ENCODE peak calls at places on chromosomes 7 and 10, in seven cellular contexts. Q is SK-N-SH, M is foreskin fibroblast, R is spleen, F is bronchial epithelial cell, S is kidney epithelial cell, I is fibroblast of lung. O is an unnamed sample.

GRCh38 chr7:47734949-47735291 is 153.0 kb upstream of the TNS3 start:
- DNase-seq in Q (no peak), M (no peak), R (no peak), F (no peak), S (no peak), I (no peak), O (no peak)

GRCh38 chr7:23687011-23687410 is 7.0 kb downstream of the FAM221A start:
- DNase-seq in Q (no peak), M (no peak), R (no peak), F (peak; percentile 21), S (no peak), I (no peak), O (no peak)

GRCh38 chr7:123916240-123916724 is 8.8 kb upstream of the SPAM1 start:
- DNase-seq in Q (peak; percentile 47), M (no peak), R (no peak), F (peak; percentile 51), S (peak; percentile 25), I (peak; percentile 35), O (peak; percentile 12)

GRCh38 chr10:66565999-66566398 is 359.8 kb upstream of the LRRTM3 start:
- DNase-seq in Q (no peak), M (no peak), R (no peak), F (no peak), S (no peak), I (no peak), O (no peak)

GRCh38 chr7:159000859-159001435 is 143.7 kb downstream of the VIPR2 start:
- DNase-seq in Q (no peak), M (no peak), R (no peak), F (no peak), S (no peak), I (no peak), O (no peak)

GRCh38 chr10:113386005-113386404 is 166.8 kb upstream of the HABP2 start:
- DNase-seq in Q (no peak), M (peak; percentile 56), R (no peak), F (peak; percentile 56), S (no peak), I (peak; percentile 50), O (no peak)

GRCh38 chr7:93717217-93717900 is 142.8 kb upstream of the CALCR start:
- DNase-seq in Q (no peak), M (peak; percentile 13), R (no peak), F (peak; percentile 90), S (no peak), I (peak; percentile 3), O (peak; percentile 24)

GRCh38 chr10:64394744-64395143 is 873.5 kb downstream of the REEP3 start:
- DNase-seq in Q (no peak), M (no peak), R (no peak), F (no peak), S (no peak), I (peak; percentile 35), O (peak; percentile 51)

GRCh38 chr10:86117051-86117450 is 249.5 kb downstream of the GRID1 start:
- DNase-seq in Q (no peak), M (no peak), R (no peak), F (no peak), S (no peak), I (no peak), O (no peak)

GRCh38 chr10:88555190-88555894 is 27.8 kb downstream of the RNLS start:
- DNase-seq in Q (no peak), M (peak; percentile 16), R (no peak), F (peak; percentile 43), S (no peak), I (peak; percentile 22), O (no peak)

GRCh38 chr10:70744617-70745138 is 40.5 kb downstream of the TBATA start:
- DNase-seq in Q (no peak), M (no peak), R (peak; percentile 15), F (no peak), S (no peak), I (no peak), O (no peak)

GRCh38 chr7:33921216-33921938 is 16.0 kb downstream of the BMPER start:
- DNase-seq in Q (no peak), M (peak; percentile 79), R (no peak), F (no peak), S (no peak), I (peak; percentile 87), O (peak; percentile 15)

GRCh38 chr10:63268139-63268797 is 135.1 kb downstream of the NRBF2 start:
- DNase-seq in Q (no peak), M (no peak), R (no peak), F (peak; percentile 39), S (no peak), I (no peak), O (peak; percentile 64)

GRCh38 chr7:14936530-14936929 is 34.0 kb upstream of the DGKB start:
- DNase-seq in Q (no peak), M (no peak), R (no peak), F (peak; percentile 7), S (peak; percentile 85), I (peak; percentile 30), O (peak; percentile 59)

GRCh38 chr7:100122067-100122466 is 2.6 kb downstream of the CNPY4 start:
- DNase-seq in Q (no peak), M (no peak), R (no peak), F (no peak), S (no peak), I (no peak), O (no peak)

GRCh38 chr10:86632009-86632800 is 22.1 kb upstream of the OPN4 start:
- DNase-seq in Q (no peak), M (no peak), R (no peak), F (no peak), S (no peak), I (peak; percentile 20), O (no peak)

GRCh38 chr7:137243741-137244140 is 99.8 kb downstream of the PTN start:
- DNase-seq in Q (no peak), M (no peak), R (no peak), F (no peak), S (no peak), I (no peak), O (peak; percentile 52)

GRCh38 chr10:6212806-6213205 is 10.1 kb downstream of the PFKFB3 start:
- DNase-seq in Q (no peak), M (no peak), R (no peak), F (no peak), S (no peak), I (no peak), O (no peak)

GRCh38 chr7:67625257-67625713 is 628.7 kb downstream of the TYW1 start:
- DNase-seq in Q (peak; percentile 86), M (peak; percentile 1), R (peak; percentile 79), F (peak; percentile 2), S (peak; percentile 5), I (peak; percentile 61), O (peak; percentile 35)

GRCh38 chr7:143929224-143929920 is 5.7 kb upstream of the OR2F2 start:
- DNase-seq in Q (no peak), M (peak; percentile 18), R (no peak), F (peak; percentile 29), S (no peak), I (no peak), O (no peak)

DNA sequence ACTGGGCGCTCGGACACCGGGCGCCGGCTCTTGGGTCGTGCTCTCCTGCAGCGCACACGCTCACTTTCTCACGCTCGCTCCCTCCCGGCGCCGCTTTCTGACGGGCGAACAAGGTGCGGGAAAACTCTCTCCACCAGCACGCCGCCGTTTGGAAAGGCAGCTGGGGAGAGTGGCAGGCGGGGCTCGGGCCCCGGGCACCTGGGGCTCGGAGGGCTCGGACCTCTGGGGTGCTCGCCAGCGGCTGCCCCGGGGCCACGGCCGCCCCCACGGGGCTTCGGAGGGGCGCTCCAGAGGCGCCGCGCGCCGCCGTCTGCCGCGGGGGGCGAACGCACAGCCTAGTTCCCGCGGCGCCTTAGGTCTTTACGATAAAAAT is 391 bp upstream of the EPC1 start:
- DNase-seq in Q (no peak), M (no peak), R (no peak), F (no peak), S (no peak), I (no peak), O (no peak)
- TF ChIP-seq CTCF in Q (no peak), M (no peak), R (no peak), F (no peak), S (no peak), I (no peak), O (no peak)

GRCh38 chr10:126387041-126387908 is 1.0 kb downstream of the ADAM12 start:
- DNase-seq in Q (peak; percentile 80), M (peak; percentile 66), R (no peak), F (peak; percentile 50), S (no peak), I (peak; percentile 77), O (peak; percentile 91)
- H3K4me3 ChIP-seq in Q (peak overlapping the region; percentile 71), M (peak overlapping the region; percentile 67), R (peak overlapping the region; percentile 61), F (peak overlapping the region; percentile 47), S (peak overlapping the region; percentile 56), I (peak overlapping the region; percentile 38), O (peak overlapping the region; percentile 81)

DNA sequence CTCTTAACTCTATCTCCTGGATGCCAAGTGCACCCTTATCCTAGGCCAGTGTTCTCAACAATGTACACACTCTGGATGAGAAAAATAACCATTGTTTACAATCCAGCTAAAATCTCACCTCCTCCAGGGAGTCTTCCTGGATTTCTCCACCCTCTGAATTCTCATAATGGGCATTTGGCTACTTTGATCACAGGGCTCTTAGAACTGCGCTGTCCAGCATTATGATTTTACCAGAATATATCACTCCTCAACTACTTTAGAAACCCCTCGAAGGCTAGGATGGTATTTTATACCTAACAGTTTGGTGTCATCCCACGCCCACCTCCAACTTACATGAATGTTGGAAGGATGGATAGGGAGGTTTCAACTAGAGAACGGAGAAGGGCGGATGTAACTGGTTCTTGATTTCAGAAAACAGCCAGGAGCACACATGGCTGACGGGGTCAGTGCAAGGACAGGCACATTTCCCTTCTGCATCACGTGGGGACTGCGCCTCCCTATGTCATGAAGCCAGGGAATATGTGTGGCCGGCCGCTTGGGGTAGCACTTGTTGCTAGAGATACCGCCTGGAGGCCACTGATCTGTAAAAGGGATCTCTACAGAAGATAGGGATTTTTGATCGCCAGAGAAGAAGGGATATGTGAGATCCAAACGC is 1.2 kb upstream of the ATP6V0E2 start:
- DNase-seq in Q (peak; percentile 96), M (peak; percentile 85), R (no peak), F (peak; percentile 48), S (peak; percentile 37), I (peak; percentile 85), O (peak; percentile 83)
- TF ChIP-seq CTCF in Q (peak; percentile 47), M (peak; percentile 26), R (no peak), F (peak; percentile 16), S (peak; percentile 24), I (peak; percentile 25), O (peak; percentile 30)

GRCh38 chr10:131979336-131979735 is 2.4 kb downstream of the BNIP3 start:
- DNase-seq in Q (no peak), M (no peak), R (peak; percentile 65), F (no peak), S (no peak), I (no peak), O (no peak)

GRCh38 chr10:131980757-131981428 is 830 bp downstream of the BNIP3 start:
- DNase-seq in Q (peak; percentile 68), M (no peak), R (peak; percentile 83), F (no peak), S (no peak), I (no peak), O (no peak)

GRCh38 chr10:131981429-131982184 is at the start of gene BNIP3:
- DNase-seq in Q (peak; percentile 100), M (peak; percentile 97), R (peak; percentile 97), F (peak; percentile 74), S (peak; percentile 66), I (peak; percentile 94), O (peak; percentile 94)

GRCh38 chr10:131979821-131980270 is 1.9 kb downstream of the BNIP3 start:
- DNase-seq in Q (peak; percentile 56), M (no peak), R (peak; percentile 78), F (no peak), S (no peak), I (peak; percentile 46), O (peak; percentile 25)

DNA sequence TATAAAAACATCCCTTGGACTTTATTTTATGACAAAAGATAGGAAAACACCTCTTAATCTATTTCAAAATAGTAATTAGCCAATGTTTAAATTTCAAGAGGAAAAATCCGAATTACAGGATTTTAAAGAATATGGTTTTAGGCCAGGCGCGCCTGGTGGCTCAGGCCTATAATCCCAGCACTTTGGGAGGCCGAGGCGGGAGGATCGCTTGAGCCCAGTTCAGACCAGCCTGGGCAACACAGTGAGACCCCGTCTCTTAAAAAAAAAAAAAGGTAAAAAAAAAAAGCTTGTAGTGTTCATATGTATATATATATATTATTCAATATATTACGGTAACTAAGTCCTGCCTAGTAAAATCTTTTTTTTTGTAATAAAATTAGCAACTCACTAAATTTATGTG is 1.4 kb downstream of the BNIP3 start:
- DNase-seq in Q (no peak), M (no peak), R (peak; percentile 25), F (no peak), S (no peak), I (no peak), O (no peak)
- H3K4me3 ChIP-seq in Q (peak overlapping the region; percentile 91), M (peak overlapping the region; percentile 70), R (peak overlapping the region; percentile 94), F (peak overlapping the region; percentile 87), S (peak overlapping the region; percentile 30), I (peak overlapping the region; percentile 65), O (peak overlapping the region; percentile 84)